ENCODE peak calls at places on chromosomes 3 and 15, in ten cellular contexts. One of them, this sample, is unnamed.

GRCh38 chr15:26893351-26894065 is 26.6 kb downstream of the GABRA5 start:
- DNase-seq in NCI-H345: no peak
- DNase-seq in cardiac fibroblast: no peak
- DNase-seq in activated CD4-positive, alpha-beta T cell treated with anti-CD3 and anti-CD28 coated beads, Interleukin-2, amount 50 U/mL, for 1 hour: no peak
- DNase-seq in effector CD8-positive, alpha-beta T cell: no peak
- DNase-seq in stimulated activated CD8-positive, alpha-beta memory T cell treated with anti-CD3 and anti-CD28 coated beads, Interleukin-12 subunit alpha, Interleukin-12 subunit beta, amount 100 ng/mL, for 4 hours: no peak
- DNase-seq in GM04503: no peak
- DNase-seq in tibial nerve: no peak
- DNase-seq in neuronal stem cell: no peak
- DNase-seq in activated naive CD8-positive, alpha-beta T cell treated with anti-CD3 and anti-CD28 coated beads for 36 hours: no peak
- DNase-seq in this sample: no peak

GRCh38 chr3:5731100-5731499 is 543.6 kb downstream of the EDEM1 start:
- DNase-seq in NCI-H345: no peak
- DNase-seq in cardiac fibroblast: no peak
- DNase-seq in activated CD4-positive, alpha-beta T cell treated with anti-CD3 and anti-CD28 coated beads, Interleukin-2, amount 50 U/mL, for 1 hour: no peak
- DNase-seq in effector CD8-positive, alpha-beta T cell: no peak
- DNase-seq in stimulated activated CD8-positive, alpha-beta memory T cell treated with anti-CD3 and anti-CD28 coated beads, Interleukin-12 subunit alpha, Interleukin-12 subunit beta, amount 100 ng/mL, for 4 hours: no peak
- DNase-seq in GM04503: no peak
- DNase-seq in tibial nerve: no peak
- DNase-seq in neuronal stem cell: no peak
- DNase-seq in activated naive CD8-positive, alpha-beta T cell treated with anti-CD3 and anti-CD28 coated beads for 36 hours: no peak
- DNase-seq in this sample: no peak

GRCh38 chr15:30859091-30859874 is 44.4 kb upstream of the FAN1 start:
- DNase-seq in NCI-H345: no peak
- DNase-seq in cardiac fibroblast: peak; percentile 62
- DNase-seq in activated CD4-positive, alpha-beta T cell treated with anti-CD3 and anti-CD28 coated beads, Interleukin-2, amount 50 U/mL, for 1 hour: peak; percentile 3
- DNase-seq in effector CD8-positive, alpha-beta T cell: no peak
- DNase-seq in stimulated activated CD8-positive, alpha-beta memory T cell treated with anti-CD3 and anti-CD28 coated beads, Interleukin-12 subunit alpha, Interleukin-12 subunit beta, amount 100 ng/mL, for 4 hours: no peak
- DNase-seq in GM04503: peak; percentile 11
- DNase-seq in tibial nerve: no peak
- DNase-seq in neuronal stem cell: peak; percentile 3
- DNase-seq in activated naive CD8-positive, alpha-beta T cell treated with anti-CD3 and anti-CD28 coated beads for 36 hours: no peak
- DNase-seq in this sample: no peak

GRCh38 chr3:140610544-140610943 is 67.3 kb upstream of the TRIM42 start:
- DNase-seq in NCI-H345: no peak
- DNase-seq in cardiac fibroblast: peak; percentile 36
- DNase-seq in activated CD4-positive, alpha-beta T cell treated with anti-CD3 and anti-CD28 coated beads, Interleukin-2, amount 50 U/mL, for 1 hour: no peak
- DNase-seq in effector CD8-positive, alpha-beta T cell: no peak
- DNase-seq in stimulated activated CD8-positive, alpha-beta memory T cell treated with anti-CD3 and anti-CD28 coated beads, Interleukin-12 subunit alpha, Interleukin-12 subunit beta, amount 100 ng/mL, for 4 hours: no peak
- DNase-seq in GM04503: no peak
- DNase-seq in tibial nerve: no peak
- DNase-seq in neuronal stem cell: no peak
- DNase-seq in activated naive CD8-positive, alpha-beta T cell treated with anti-CD3 and anti-CD28 coated beads for 36 hours: no peak
- DNase-seq in this sample: no peak

GRCh38 chr3:122880173-122880572 is 85.3 kb downstream of the SLC49A4 start:
- DNase-seq in NCI-H345: no peak
- DNase-seq in cardiac fibroblast: no peak
- DNase-seq in activated CD4-positive, alpha-beta T cell treated with anti-CD3 and anti-CD28 coated beads, Interleukin-2, amount 50 U/mL, for 1 hour: no peak
- DNase-seq in effector CD8-positive, alpha-beta T cell: no peak
- DNase-seq in stimulated activated CD8-positive, alpha-beta memory T cell treated with anti-CD3 and anti-CD28 coated beads, Interleukin-12 subunit alpha, Interleukin-12 subunit beta, amount 100 ng/mL, for 4 hours: no peak
- DNase-seq in GM04503: no peak
- DNase-seq in tibial nerve: no peak
- DNase-seq in neuronal stem cell: no peak
- DNase-seq in activated naive CD8-positive, alpha-beta T cell treated with anti-CD3 and anti-CD28 coated beads for 36 hours: no peak
- DNase-seq in this sample: no peak

GRCh38 chr3:114231616-114232015 is 5.8 kb downstream of the ZNF80 start:
- DNase-seq in NCI-H345: no peak
- DNase-seq in cardiac fibroblast: no peak
- DNase-seq in activated CD4-positive, alpha-beta T cell treated with anti-CD3 and anti-CD28 coated beads, Interleukin-2, amount 50 U/mL, for 1 hour: peak; percentile 27
- DNase-seq in effector CD8-positive, alpha-beta T cell: no peak
- DNase-seq in stimulated activated CD8-positive, alpha-beta memory T cell treated with anti-CD3 and anti-CD28 coated beads, Interleukin-12 subunit alpha, Interleukin-12 subunit beta, amount 100 ng/mL, for 4 hours: peak; percentile 45
- DNase-seq in GM04503: no peak
- DNase-seq in tibial nerve: no peak
- DNase-seq in neuronal stem cell: no peak
- DNase-seq in activated naive CD8-positive, alpha-beta T cell treated with anti-CD3 and anti-CD28 coated beads for 36 hours: peak; percentile 52
- DNase-seq in this sample: no peak

GRCh38 chr15:97903560-97904195 is 56.8 kb upstream of the ARRDC4 start:
- DNase-seq in NCI-H345: no peak
- DNase-seq in cardiac fibroblast: no peak
- DNase-seq in activated CD4-positive, alpha-beta T cell treated with anti-CD3 and anti-CD28 coated beads, Interleukin-2, amount 50 U/mL, for 1 hour: no peak
- DNase-seq in effector CD8-positive, alpha-beta T cell: no peak
- DNase-seq in stimulated activated CD8-positive, alpha-beta memory T cell treated with anti-CD3 and anti-CD28 coated beads, Interleukin-12 subunit alpha, Interleukin-12 subunit beta, amount 100 ng/mL, for 4 hours: no peak
- DNase-seq in GM04503: no peak
- DNase-seq in tibial nerve: no peak
- DNase-seq in neuronal stem cell: no peak
- DNase-seq in activated naive CD8-positive, alpha-beta T cell treated with anti-CD3 and anti-CD28 coated beads for 36 hours: no peak
- DNase-seq in this sample: no peak

GRCh38 chr15:57085267-57085666 is 166.8 kb downstream of the TCF12 start:
- DNase-seq in NCI-H345: no peak
- DNase-seq in cardiac fibroblast: peak; percentile 22
- DNase-seq in activated CD4-positive, alpha-beta T cell treated with anti-CD3 and anti-CD28 coated beads, Interleukin-2, amount 50 U/mL, for 1 hour: no peak
- DNase-seq in effector CD8-positive, alpha-beta T cell: no peak
- DNase-seq in stimulated activated CD8-positive, alpha-beta memory T cell treated with anti-CD3 and anti-CD28 coated beads, Interleukin-12 subunit alpha, Interleukin-12 subunit beta, amount 100 ng/mL, for 4 hours: no peak
- DNase-seq in GM04503: no peak
- DNase-seq in tibial nerve: no peak
- DNase-seq in neuronal stem cell: no peak
- DNase-seq in activated naive CD8-positive, alpha-beta T cell treated with anti-CD3 and anti-CD28 coated beads for 36 hours: no peak
- DNase-seq in this sample: no peak

GRCh38 chr15:60372756-60373155 is 25.0 kb downstream of the ANXA2 start:
- DNase-seq in NCI-H345: no peak
- DNase-seq in cardiac fibroblast: no peak
- DNase-seq in activated CD4-positive, alpha-beta T cell treated with anti-CD3 and anti-CD28 coated beads, Interleukin-2, amount 50 U/mL, for 1 hour: no peak
- DNase-seq in effector CD8-positive, alpha-beta T cell: no peak
- DNase-seq in stimulated activated CD8-positive, alpha-beta memory T cell treated with anti-CD3 and anti-CD28 coated beads, Interleukin-12 subunit alpha, Interleukin-12 subunit beta, amount 100 ng/mL, for 4 hours: no peak
- DNase-seq in GM04503: no peak
- DNase-seq in tibial nerve: no peak
- DNase-seq in neuronal stem cell: no peak
- DNase-seq in activated naive CD8-positive, alpha-beta T cell treated with anti-CD3 and anti-CD28 coated beads for 36 hours: no peak
- DNase-seq in this sample: no peak

GRCh38 chr3:71026634-71027578 is 556.6 kb downstream of the FOXP1 start:
- DNase-seq in NCI-H345: no peak
- DNase-seq in cardiac fibroblast: no peak
- DNase-seq in activated CD4-positive, alpha-beta T cell treated with anti-CD3 and anti-CD28 coated beads, Interleukin-2, amount 50 U/mL, for 1 hour: no peak
- DNase-seq in effector CD8-positive, alpha-beta T cell: no peak
- DNase-seq in stimulated activated CD8-positive, alpha-beta memory T cell treated with anti-CD3 and anti-CD28 coated beads, Interleukin-12 subunit alpha, Interleukin-12 subunit beta, amount 100 ng/mL, for 4 hours: no peak
- DNase-seq in GM04503: no peak
- DNase-seq in tibial nerve: no peak
- DNase-seq in neuronal stem cell: no peak
- DNase-seq in activated naive CD8-positive, alpha-beta T cell treated with anti-CD3 and anti-CD28 coated beads for 36 hours: no peak
- DNase-seq in this sample: no peak

GRCh38 chr3:174216019-174216418 is 643.1 kb upstream of the NAALADL2 start:
- DNase-seq in NCI-H345: no peak
- DNase-seq in cardiac fibroblast: no peak
- DNase-seq in activated CD4-positive, alpha-beta T cell treated with anti-CD3 and anti-CD28 coated beads, Interleukin-2, amount 50 U/mL, for 1 hour: no peak
- DNase-seq in effector CD8-positive, alpha-beta T cell: no peak
- DNase-seq in stimulated activated CD8-positive, alpha-beta memory T cell treated with anti-CD3 and anti-CD28 coated beads, Interleukin-12 subunit alpha, Interleukin-12 subunit beta, amount 100 ng/mL, for 4 hours: no peak
- DNase-seq in GM04503: no peak
- DNase-seq in tibial nerve: no peak
- DNase-seq in neuronal stem cell: no peak
- DNase-seq in activated naive CD8-positive, alpha-beta T cell treated with anti-CD3 and anti-CD28 coated beads for 36 hours: no peak
- DNase-seq in this sample: no peak

This sample was measured in esophagus muscularis mucosa.